ENCODE peak calls at places on chromosomes 6 and 20, in seven cellular contexts. Q is sigmoid colon; S is fibroblast of lung; A is CD8-positive, alpha-beta T cell; V is neural progenitor cell; I is brain microvascular endothelial cell; C is lower lobe of right lung. G is an unnamed sample.

GRCh38 chr6:94270040-94270689 is 850.8 kb upstream of the EPHA7 start:
- DNase-seq in Q (no peak), S (no peak), A (no peak), V (peak; percentile 49), I (no peak), C (no peak), G (no peak)

GRCh38 chr20:62010551-62011402 is 54.9 kb downstream of the TAF4 start:
- DNase-seq in Q (no peak), S (peak; percentile 65), A (peak; percentile 35), V (peak; percentile 80), I (peak; percentile 49), C (no peak), G (peak; percentile 65)

GRCh38 chr20:20096421-20096820 is 44.1 kb downstream of the CFAP61 start:
- DNase-seq in Q (no peak), S (no peak), A (no peak), V (no peak), I (no peak), C (no peak), G (no peak)

GRCh38 chr20:40865095-40865494 is 163.5 kb upstream of the TOP1 start:
- DNase-seq in Q (no peak), S (no peak), A (no peak), V (no peak), I (no peak), C (no peak), G (no peak)

GRCh38 chr20:14677455-14677854 is 340.0 kb upstream of the FLRT3 start:
- DNase-seq in Q (no peak), S (no peak), A (no peak), V (no peak), I (no peak), C (no peak), G (no peak)

GRCh38 chr6:162856885-162857284 is 129.1 kb downstream of the PACRG start:
- DNase-seq in Q (peak; percentile 62), S (peak; percentile 83), A (no peak), V (peak; percentile 88), I (peak; percentile 80), C (no peak), G (peak; percentile 86)

GRCh38 chr20:16479666-16480065 is 93.6 kb downstream of the KIF16B start:
- DNase-seq in Q (no peak), S (peak; percentile 45), A (no peak), V (no peak), I (no peak), C (no peak), G (no peak)

GRCh38 chr6:156916108-156916801 is 139.1 kb downstream of the ARID1B start:
- DNase-seq in Q (no peak), S (no peak), A (no peak), V (no peak), I (no peak), C (no peak), G (peak; percentile 24)

GRCh38 chr6:89952361-89952680 is 58.1 kb downstream of the GJA10 start:
- DNase-seq in Q (no peak), S (no peak), A (no peak), V (no peak), I (no peak), C (no peak), G (no peak)

GRCh38 chr20:63035284-63036185 is 28.8 kb upstream of the BHLHE23 start:
- DNase-seq in Q (peak; percentile 57), S (no peak), A (no peak), V (no peak), I (no peak), C (peak; percentile 39), G (no peak)

GRCh38 chr20:43320536-43320935 is 130.8 kb upstream of the PTPRT start:
- DNase-seq in Q (no peak), S (no peak), A (no peak), V (peak; percentile 13), I (no peak), C (no peak), G (no peak)

GRCh38 chr6:89117285-89118108 is at the start of gene SRSF12:
- DNase-seq in Q (no peak), S (peak; percentile 45), A (no peak), V (peak; percentile 85), I (no peak), C (peak; percentile 71), G (peak; percentile 48)

GRCh38 chr6:41939848-41940758 is 1.5 kb downstream of the CCND3 start:
- DNase-seq in Q (peak; percentile 70), S (peak; percentile 44), A (no peak), V (peak; percentile 52), I (no peak), C (peak; percentile 59), G (peak; percentile 53)

GRCh38 chr6:111872521-111873177 is 603 bp downstream of the FYN start:
- DNase-seq in Q (peak; percentile 83), S (peak; percentile 68), A (peak; percentile 52), V (peak; percentile 77), I (peak; percentile 32), C (peak; percentile 46), G (peak; percentile 48)

GRCh38 chr6:132751828-132752227 is 5.9 kb downstream of the VNN2 start:
- DNase-seq in Q (no peak), S (no peak), A (no peak), V (no peak), I (no peak), C (no peak), G (no peak)

GRCh38 chr20:12152996-12153395 is 235.3 kb downstream of the BTBD3 start:
- DNase-seq in Q (no peak), S (peak; percentile 73), A (no peak), V (no peak), I (no peak), C (no peak), G (peak; percentile 58)

GRCh38 chr6:34836008-34836407 is 44.1 kb downstream of the BLTP3A start:
- DNase-seq in Q (no peak), S (no peak), A (no peak), V (no peak), I (no peak), C (no peak), G (no peak)

DNA sequence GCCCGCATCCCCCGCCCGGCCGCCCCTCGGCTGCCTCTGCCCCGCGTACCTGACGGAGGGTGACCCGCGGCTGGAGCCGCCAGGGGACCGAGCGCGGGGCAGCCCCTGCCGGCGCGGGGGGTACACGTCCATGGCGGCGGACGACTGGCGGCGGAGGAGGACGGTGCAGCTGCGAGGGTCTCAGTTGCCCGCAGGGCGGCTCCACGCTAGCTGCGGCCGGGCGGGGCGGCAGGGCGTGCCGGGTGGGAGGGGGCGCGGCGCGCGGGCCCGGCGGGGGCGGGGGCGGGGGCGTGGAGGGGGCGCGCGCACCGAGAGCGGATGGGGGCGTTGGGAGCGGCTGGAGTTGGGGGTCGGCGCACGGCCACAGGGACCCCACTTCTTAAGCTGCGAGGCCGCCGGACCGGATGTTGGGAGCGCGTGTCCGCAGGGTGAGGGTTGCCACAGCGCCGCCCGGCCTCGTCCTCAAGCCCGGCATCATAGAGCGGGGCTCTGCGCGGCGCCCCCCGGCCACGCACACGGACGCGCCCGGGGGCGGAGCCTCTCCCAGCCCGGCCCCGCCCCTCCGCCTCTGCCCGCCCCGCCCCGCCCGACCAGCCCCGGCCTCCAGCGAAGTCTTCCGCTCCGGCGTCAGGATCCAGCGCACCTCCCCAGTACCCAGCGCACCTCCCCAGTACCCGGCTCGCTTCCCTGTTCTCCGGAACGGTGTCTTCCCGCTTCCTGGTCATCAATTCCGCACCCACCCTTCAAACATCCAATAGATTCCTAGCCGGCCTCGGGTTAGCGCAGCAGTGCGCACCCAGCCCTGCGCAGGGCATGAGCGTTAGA is at the start of gene DNAAF9:
- DNase-seq in Q (peak; percentile 89), S (peak; percentile 64), A (peak; percentile 40), V (peak; percentile 88), I (peak; percentile 45), C (peak; percentile 89), G (peak; percentile 75)
- TF ChIP-seq CTCF in Q (no peak), S (peak; percentile 0), A (no peak), V (peak; percentile 52), I (peak; percentile 3), C (peak; percentile 38), G (peak; percentile 6)

GRCh38 chr6:87724994-87725811 is 23.2 kb upstream of the AKIRIN2 start:
- DNase-seq in Q (no peak), S (no peak), A (no peak), V (no peak), I (no peak), C (no peak), G (no peak)

GRCh38 chr6:87731080-87731479 is 29.0 kb upstream of the AKIRIN2 start:
- DNase-seq in Q (no peak), S (no peak), A (no peak), V (no peak), I (no peak), C (no peak), G (no peak)

GRCh38 chr6:87730310-87730709 is 28.3 kb upstream of the AKIRIN2 start:
- DNase-seq in Q (peak; percentile 75), S (no peak), A (no peak), V (no peak), I (no peak), C (no peak), G (no peak)

GRCh38 chr6:87731818-87732661 is 30.0 kb upstream of the AKIRIN2 start:
- DNase-seq in Q (peak; percentile 96), S (peak; percentile 91), A (no peak), V (no peak), I (peak; percentile 59), C (peak; percentile 95), G (peak; percentile 99)

GRCh38 chr6:87728706-87729105 is 26.7 kb upstream of the AKIRIN2 start:
- DNase-seq in Q (no peak), S (no peak), A (no peak), V (no peak), I (no peak), C (no peak), G (no peak)
- H3K4me3 ChIP-seq in Q (no peak overlapping the region), S (no peak overlapping the region), A (no peak overlapping the region), V (no peak overlapping the region), I (no peak overlapping the region), C (no peak overlapping the region), G (no peak overlapping the region)

DNA sequence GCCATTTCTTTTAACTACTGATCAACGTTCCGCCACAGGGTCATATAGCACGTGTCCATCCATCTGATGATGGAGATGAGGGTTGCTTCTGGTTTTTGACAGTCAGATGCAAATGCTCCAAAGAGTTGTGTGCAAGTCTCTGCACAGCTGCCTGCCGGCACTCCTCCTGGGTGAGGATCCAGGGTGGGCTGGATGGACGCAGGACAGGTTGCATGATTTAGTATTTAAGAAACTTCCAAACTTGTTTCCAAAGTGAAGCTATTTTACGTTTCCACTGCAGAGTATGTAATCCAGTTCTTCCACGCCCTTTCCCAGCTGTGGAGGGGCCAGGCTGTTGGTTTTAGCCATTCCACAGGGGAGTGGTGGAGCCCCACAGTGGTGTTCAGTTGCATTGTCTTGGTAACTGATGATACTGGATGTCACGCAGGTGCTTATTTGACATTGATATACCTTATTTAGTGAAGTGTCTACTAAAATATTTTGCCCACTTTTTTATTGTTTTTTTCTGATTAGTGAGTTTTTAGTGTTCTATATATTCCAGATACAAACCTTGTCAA is 157.2 kb downstream of the THBS2 start:
- DNase-seq in Q (no peak), S (no peak), A (no peak), V (no peak), I (no peak), C (no peak), G (peak; percentile 20)
- TF ChIP-seq CTCF in Q (no peak), S (peak; percentile 12), A (no peak), V (no peak), I (peak; percentile 32), C (no peak), G (peak; percentile 23)

GRCh38 chr20:2402271-2402980 is 21.7 kb downstream of the TGM6 start:
- DNase-seq in Q (peak; percentile 6), S (peak; percentile 10), A (no peak), V (peak; percentile 16), I (peak; percentile 62), C (no peak), G (peak; percentile 70)

GRCh38 chr20:2405693-2406065 is 25.0 kb downstream of the TGM6 start:
- DNase-seq in Q (no peak), S (no peak), A (no peak), V (no peak), I (no peak), C (no peak), G (no peak)

GRCh38 chr20:2403291-2404052 is 22.8 kb downstream of the TGM6 start:
- DNase-seq in Q (peak; percentile 30), S (no peak), A (no peak), V (no peak), I (no peak), C (no peak), G (no peak)

GRCh38 chr20:2408111-2408510 is 27.4 kb downstream of the TGM6 start:
- DNase-seq in Q (no peak), S (no peak), A (no peak), V (no peak), I (no peak), C (no peak), G (no peak)
- H3K4me3 ChIP-seq in Q (no peak overlapping the region), S (no peak overlapping the region), A (no peak overlapping the region), V (no peak overlapping the region), I (no peak overlapping the region), C (no peak overlapping the region), G (no peak overlapping the region)